ENCODE peak calls at places on chromosomes 2 and 18, in five cellular contexts. V is K562, E is HepG2, G is A549, W is SK-N-SH. X is an unnamed sample.

GRCh38 chr18:37578886-37579513 is 13.4 kb upstream of the CELF4 start:
- DNase-seq in V (peak; percentile 54), E (peak; percentile 18), G (peak; percentile 27), W (peak; percentile 72), X (peak; percentile 33)

GRCh38 chr18:49447810-49448745 is 12.4 kb downstream of the DYM start:
- DNase-seq in V (peak; percentile 12), E (peak; percentile 76), G (peak; percentile 12), W (peak; percentile 22), X (peak; percentile 70)

GRCh38 chr18:47724186-47724975 is 206.1 kb downstream of the SMAD2 start:
- DNase-seq in V (no peak), E (no peak), G (no peak), W (no peak), X (no peak)

GRCh38 chr2:240509667-240510512 is 47.9 kb downstream of the ANKMY1 start:
- DNase-seq in V (no peak), E (no peak), G (no peak), W (peak; percentile 9), X (no peak)

GRCh38 chr2:158761626-158762025 is 33.5 kb upstream of the DAPL1 start:
- DNase-seq in V (no peak), E (no peak), G (no peak), W (no peak), X (peak; percentile 27)

GRCh38 chr2:170421175-170421687 is 243.3 kb downstream of the MYO3B start:
- DNase-seq in V (no peak), E (no peak), G (no peak), W (no peak), X (no peak)

GRCh38 chr2:43088148-43089073 is 138.0 kb downstream of the ZFP36L2 start:
- DNase-seq in V (no peak), E (peak; percentile 95), G (no peak), W (no peak), X (peak; percentile 78)

GRCh38 chr2:217066510-217067270 is 206.8 kb upstream of the TNP1 start:
- DNase-seq in V (no peak), E (no peak), G (no peak), W (no peak), X (no peak)

GRCh38 chr2:236745420-236746210 is 176.0 kb downstream of the ACKR3 start:
- DNase-seq in V (no peak), E (peak; percentile 10), G (peak; percentile 71), W (no peak), X (peak; percentile 55)

GRCh38 chr2:33380661-33381183 is 95.7 kb upstream of the RASGRP3 start:
- DNase-seq in V (no peak), E (no peak), G (no peak), W (no peak), X (no peak)

GRCh38 chr2:86492057-86492456 is 50.9 kb downstream of the KDM3A start:
- DNase-seq in V (no peak), E (peak; percentile 54), G (no peak), W (no peak), X (no peak)

GRCh38 chr2:237456200-237456731 is 30.8 kb upstream of the MLPH start:
- DNase-seq in V (no peak), E (no peak), G (no peak), W (no peak), X (peak; percentile 96)

GRCh38 chr2:176493221-176493825 is 224.1 kb downstream of the MTX2 start:
- DNase-seq in V (no peak), E (no peak), G (no peak), W (no peak), X (no peak)

GRCh38 chr18:3794537-3795348 is 344.8 kb downstream of the TGIF1 start:
- DNase-seq in V (no peak), E (no peak), G (no peak), W (no peak), X (peak; percentile 99)

GRCh38 chr2:206438196-206438727 is 5.1 kb upstream of the ADAM23 start:
- DNase-seq in V (no peak), E (no peak), G (no peak), W (no peak), X (no peak)

GRCh38 chr2:28408764-28409599 is 16.3 kb downstream of the FOSL2 start:
- DNase-seq in V (no peak), E (no peak), G (no peak), W (no peak), X (peak; percentile 44)

GRCh38 chr2:161030260-161031063 is 129.8 kb upstream of the TANK start:
- DNase-seq in V (no peak), E (peak; percentile 45), G (peak; percentile 15), W (no peak), X (peak; percentile 100)

GRCh38 chr18:25830787-25831186 is 259.6 kb downstream of the SS18 start:
- DNase-seq in V (no peak), E (peak; percentile 2), G (no peak), W (no peak), X (peak; percentile 82)

GRCh38 chr18:24173997-24174396 is 35.1 kb downstream of the CABYR start:
- DNase-seq in V (no peak), E (no peak), G (no peak), W (no peak), X (no peak)

GRCh38 chr2:240250985-240251847 is 110.8 kb upstream of the OTOS start:
- DNase-seq in V (peak; percentile 87), E (peak; percentile 94), G (peak; percentile 80), W (peak; percentile 50), X (peak; percentile 89)

GRCh38 chr2:130864830-130865229 is 28.1 kb downstream of the ARHGEF4 start:
- DNase-seq in V (no peak), E (no peak), G (no peak), W (no peak), X (peak; percentile 78)

GRCh38 chr2:229282758-229283546 is 11.9 kb upstream of the PID1 start:
- DNase-seq in V (no peak), E (no peak), G (no peak), W (no peak), X (peak; percentile 74)

GRCh38 chr2:196239622-196240587 is 68.5 kb upstream of the STK17B start:
- DNase-seq in V (peak; percentile 11), E (no peak), G (no peak), W (no peak), X (peak; percentile 93)

GRCh38 chr18:24270937-24271380 is 126.7 kb downstream of the OSBPL1A start:
- DNase-seq in V (no peak), E (no peak), G (no peak), W (no peak), X (peak; percentile 63)

GRCh38 chr2:110784047-110784631 is 51.8 kb downstream of the ACOXL start:
- DNase-seq in V (no peak), E (no peak), G (no peak), W (no peak), X (no peak)

GRCh38 chr2:20108655-20109396 is 57.4 kb upstream of the LAPTM4A start:
- DNase-seq in V (no peak), E (peak; percentile 78), G (no peak), W (no peak), X (peak; percentile 85)

GRCh38 chr2:161052214-161052613 is 108.0 kb upstream of the TANK start:
- DNase-seq in V (no peak), E (no peak), G (no peak), W (no peak), X (no peak)

GRCh38 chr18:51077217-51077616 is 47.2 kb downstream of the SMAD4 start:
- DNase-seq in V (no peak), E (no peak), G (no peak), W (no peak), X (peak; percentile 62)

GRCh38 chr2:45178359-45178758 is 169.1 kb upstream of the SIX2 start:
- DNase-seq in V (no peak), E (no peak), G (no peak), W (no peak), X (no peak)

GRCh38 chr2:45173513-45173912 is 164.3 kb upstream of the SIX2 start:
- DNase-seq in V (no peak), E (no peak), G (peak; percentile 69), W (no peak), X (peak; percentile 93)

GRCh38 chr2:45177870-45178269 is 168.6 kb upstream of the SIX2 start:
- DNase-seq in V (no peak), E (no peak), G (no peak), W (no peak), X (peak; percentile 95)

GRCh38 chr2:45178854-45179253 is 169.6 kb upstream of the SIX2 start:
- DNase-seq in V (no peak), E (no peak), G (no peak), W (no peak), X (peak; percentile 60)

GRCh38 chr2:45176399-45176798 is 167.1 kb upstream of the SIX2 start:
- DNase-seq in V (no peak), E (no peak), G (no peak), W (no peak), X (no peak)
- TF ChIP-seq USF2 in V (no peak), E (no peak), G (no peak), W (no peak), X (no peak)

GRCh38 chr2:213188533-213188867 is 37.1 kb upstream of the IKZF2 start:
- DNase-seq in V (no peak), E (no peak), G (no peak), W (no peak), X (no peak)
- H3K4me3 ChIP-seq in V (no peak overlapping the region), E (no peak overlapping the region), G (no peak overlapping the region), W (no peak overlapping the region), X (no peak overlapping the region)

GRCh38 chr2:144546933-144547332 is 27.0 kb upstream of the ZEB2 start:
- DNase-seq in V (no peak), E (no peak), G (no peak), W (no peak), X (peak; percentile 16)

GRCh38 chr2:144547512-144547911 is 27.6 kb upstream of the ZEB2 start:
- DNase-seq in V (no peak), E (no peak), G (no peak), W (no peak), X (no peak)

GRCh38 chr2:144544053-144544452 is 24.1 kb upstream of the ZEB2 start:
- DNase-seq in V (no peak), E (no peak), G (no peak), W (no peak), X (no peak)

GRCh38 chr2:144548088-144548487 is 28.2 kb upstream of the ZEB2 start:
- DNase-seq in V (no peak), E (no peak), G (no peak), W (no peak), X (no peak)

DNA sequence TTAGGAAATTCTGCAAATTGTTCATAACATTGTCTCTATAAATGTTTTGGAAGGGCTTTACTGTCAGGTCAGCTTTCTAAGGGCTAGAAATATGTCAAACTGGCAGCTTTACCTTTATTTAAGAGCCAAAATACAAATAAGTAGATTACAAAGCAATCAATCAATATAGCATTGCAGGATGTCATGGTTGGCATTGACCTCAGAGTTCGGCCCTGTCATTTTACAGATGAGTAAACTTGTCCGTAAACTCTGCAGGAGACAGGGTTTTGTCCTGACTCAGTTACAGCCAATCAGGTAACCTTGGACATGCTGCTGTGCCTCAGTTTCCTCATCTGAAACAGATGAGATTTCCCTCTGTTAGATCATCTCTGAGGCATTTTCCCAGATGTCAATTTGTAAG is 25.9 kb upstream of the ZEB2 start:
- DNase-seq in V (no peak), E (no peak), G (no peak), W (no peak), X (no peak)
- TF ChIP-seq USF2 in V (no peak), E (no peak), G (no peak), W (no peak), X (no peak)

DNA sequence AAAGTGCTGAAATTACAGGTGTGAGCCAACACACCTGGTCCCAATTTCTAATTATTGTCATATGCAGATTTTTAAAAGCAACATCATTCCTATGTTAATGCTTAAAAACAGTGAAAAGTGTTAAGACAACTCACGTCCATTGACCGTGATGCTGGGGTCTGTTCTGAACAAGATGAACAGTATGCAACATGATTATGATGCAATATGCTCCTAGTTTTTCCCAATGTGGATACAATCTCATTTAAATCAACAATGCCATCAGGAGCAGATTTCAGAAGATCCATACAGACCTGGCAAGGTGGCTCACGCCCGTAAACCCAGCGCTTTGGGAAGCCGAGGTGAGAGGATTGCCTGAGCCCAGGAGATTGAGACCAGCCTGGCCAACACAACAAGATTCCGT is 31.5 kb downstream of the E2F6 start:
- DNase-seq in V (no peak), E (no peak), G (no peak), W (no peak), X (no peak)
- H3K4me3 ChIP-seq in V (no peak overlapping the region), E (no peak overlapping the region), G (no peak overlapping the region), W (no peak overlapping the region), X (no peak overlapping the region)

X was measured in IMR-90.